ENCODE peak calls at places on chromosomes 13 and 19, in six cellular contexts. One of them, this sample, is unnamed.

GRCh38 chr19:47686679-47687450 is 26.4 kb upstream of the EHD2 start:
- DNase-seq in T-helper 1 cell: no peak
- DNase-seq in M059J: no peak
- DNase-seq in HCT116: no peak
- DNase-seq in kidney glomerular epithelial cell: no peak
- DNase-seq in cardiac fibroblast: no peak
- DNase-seq in this sample: no peak

GRCh38 chr13:73417012-73417615 is 358.3 kb downstream of the KLF5 start:
- DNase-seq in T-helper 1 cell: no peak
- DNase-seq in M059J: peak
- DNase-seq in HCT116: peak
- DNase-seq in kidney glomerular epithelial cell: peak
- DNase-seq in cardiac fibroblast: peak
- DNase-seq in this sample: no peak

GRCh38 chr19:621819-622218 is 11.5 kb downstream of the POLRMT start:
- DNase-seq in T-helper 1 cell: no peak
- DNase-seq in M059J: no peak
- DNase-seq in HCT116: no peak
- DNase-seq in kidney glomerular epithelial cell: no peak
- DNase-seq in cardiac fibroblast: no peak
- DNase-seq in this sample: no peak

GRCh38 chr13:106110241-106110855 is 425.1 kb downstream of the EFNB2 start:
- DNase-seq in T-helper 1 cell: no peak
- DNase-seq in M059J: peak
- DNase-seq in HCT116: no peak
- DNase-seq in kidney glomerular epithelial cell: no peak
- DNase-seq in cardiac fibroblast: no peak
- DNase-seq in this sample: no peak

GRCh38 chr19:10510301-10510802 is 6.9 kb downstream of the S1PR5 start:
- DNase-seq in T-helper 1 cell: peak
- DNase-seq in M059J: peak
- DNase-seq in HCT116: no peak
- DNase-seq in kidney glomerular epithelial cell: no peak
- DNase-seq in cardiac fibroblast: peak
- DNase-seq in this sample: peak

GRCh38 chr13:110575322-110576069 is 14.0 kb upstream of the RAB20 start:
- DNase-seq in T-helper 1 cell: no peak
- DNase-seq in M059J: peak
- DNase-seq in HCT116: no peak
- DNase-seq in kidney glomerular epithelial cell: no peak
- DNase-seq in cardiac fibroblast: peak
- DNase-seq in this sample: no peak

GRCh38 chr19:15508035-15508710 is at the start of gene CYP4F22:
- DNase-seq in T-helper 1 cell: no peak
- DNase-seq in M059J: no peak
- DNase-seq in HCT116: no peak
- DNase-seq in kidney glomerular epithelial cell: no peak
- DNase-seq in cardiac fibroblast: no peak
- DNase-seq in this sample: peak

GRCh38 chr13:59088716-59089115 is 1075.0 kb downstream of the DIAPH3 start:
- DNase-seq in T-helper 1 cell: no peak
- DNase-seq in M059J: peak
- DNase-seq in HCT116: no peak
- DNase-seq in kidney glomerular epithelial cell: peak
- DNase-seq in cardiac fibroblast: peak
- DNase-seq in this sample: no peak

GRCh38 chr19:18292810-18293641 is 11.6 kb upstream of the JUND start:
- DNase-seq in T-helper 1 cell: no peak
- DNase-seq in M059J: peak
- DNase-seq in HCT116: peak
- DNase-seq in kidney glomerular epithelial cell: no peak
- DNase-seq in cardiac fibroblast: peak
- DNase-seq in this sample: no peak

GRCh38 chr13:44487989-44488388 is 88.1 kb downstream of the TSC22D1 start:
- DNase-seq in T-helper 1 cell: no peak
- DNase-seq in M059J: no peak
- DNase-seq in HCT116: no peak
- DNase-seq in kidney glomerular epithelial cell: no peak
- DNase-seq in cardiac fibroblast: no peak
- DNase-seq in this sample: no peak

GRCh38 chr19:38737297-38737865 is 6.9 kb downstream of the CAPN12 start:
- DNase-seq in T-helper 1 cell: no peak
- DNase-seq in M059J: no peak
- DNase-seq in HCT116: no peak
- DNase-seq in kidney glomerular epithelial cell: no peak
- DNase-seq in cardiac fibroblast: no peak
- DNase-seq in this sample: no peak

GRCh38 chr19:5345895-5346386 is 5.3 kb upstream of the PTPRS start:
- DNase-seq in T-helper 1 cell: no peak
- DNase-seq in M059J: peak
- DNase-seq in HCT116: no peak
- DNase-seq in kidney glomerular epithelial cell: no peak
- DNase-seq in cardiac fibroblast: peak
- DNase-seq in this sample: no peak

GRCh38 chr19:12656899-12657571 is 9.5 kb downstream of the MAN2B1 start:
- DNase-seq in T-helper 1 cell: no peak
- DNase-seq in M059J: no peak
- DNase-seq in HCT116: no peak
- DNase-seq in kidney glomerular epithelial cell: no peak
- DNase-seq in cardiac fibroblast: no peak
- DNase-seq in this sample: no peak

GRCh38 chr13:93279982-93280381 is 53.4 kb downstream of the GPC6 start:
- DNase-seq in T-helper 1 cell: no peak
- DNase-seq in M059J: no peak
- DNase-seq in HCT116: no peak
- DNase-seq in kidney glomerular epithelial cell: no peak
- DNase-seq in cardiac fibroblast: no peak
- DNase-seq in this sample: no peak

GRCh38 chr19:8635422-8635821 is 5.0 kb downstream of the NFILZ start:
- DNase-seq in T-helper 1 cell: no peak
- DNase-seq in M059J: peak
- DNase-seq in HCT116: no peak
- DNase-seq in kidney glomerular epithelial cell: no peak
- DNase-seq in cardiac fibroblast: peak
- DNase-seq in this sample: no peak

GRCh38 chr13:24341439-24341838 is 32.1 kb downstream of the C1QTNF9 start:
- DNase-seq in T-helper 1 cell: no peak
- DNase-seq in M059J: peak
- DNase-seq in HCT116: peak
- DNase-seq in kidney glomerular epithelial cell: peak
- DNase-seq in cardiac fibroblast: peak
- DNase-seq in this sample: no peak

GRCh38 chr13:91922969-91923592 is 524.7 kb downstream of the GPC5 start:
- DNase-seq in T-helper 1 cell: no peak
- DNase-seq in M059J: no peak
- DNase-seq in HCT116: no peak
- DNase-seq in kidney glomerular epithelial cell: no peak
- DNase-seq in cardiac fibroblast: no peak
- DNase-seq in this sample: no peak

GRCh38 chr19:12626958-12627357 is 16.2 kb downstream of the ZNF791 start:
- DNase-seq in T-helper 1 cell: no peak
- DNase-seq in M059J: no peak
- DNase-seq in HCT116: no peak
- DNase-seq in kidney glomerular epithelial cell: no peak
- DNase-seq in cardiac fibroblast: no peak
- DNase-seq in this sample: no peak

GRCh38 chr13:85666356-85666755 is 132.9 kb downstream of the SLITRK6 start:
- DNase-seq in T-helper 1 cell: no peak
- DNase-seq in M059J: no peak
- DNase-seq in HCT116: no peak
- DNase-seq in kidney glomerular epithelial cell: no peak
- DNase-seq in cardiac fibroblast: no peak
- DNase-seq in this sample: no peak

GRCh38 chr13:113110048-113110851 is 4.7 kb downstream of the F7 start:
- DNase-seq in T-helper 1 cell: no peak
- DNase-seq in M059J: no peak
- DNase-seq in HCT116: no peak
- DNase-seq in kidney glomerular epithelial cell: no peak
- DNase-seq in cardiac fibroblast: peak
- DNase-seq in this sample: no peak

GRCh38 chr13:21216332-21216731 is 39.9 kb downstream of the MRPL57 start:
- DNase-seq in T-helper 1 cell: no peak
- DNase-seq in M059J: no peak
- DNase-seq in HCT116: no peak
- DNase-seq in kidney glomerular epithelial cell: no peak
- DNase-seq in cardiac fibroblast: no peak
- DNase-seq in this sample: no peak

GRCh38 chr19:16599655-16600346 is 27.6 kb upstream of the SLC35E1 start:
- DNase-seq in T-helper 1 cell: no peak
- DNase-seq in M059J: no peak
- DNase-seq in HCT116: no peak
- DNase-seq in kidney glomerular epithelial cell: no peak
- DNase-seq in cardiac fibroblast: no peak
- DNase-seq in this sample: no peak

GRCh38 chr13:29859971-29860370 is 9.6 kb upstream of the UBL3 start:
- DNase-seq in T-helper 1 cell: no peak
- DNase-seq in M059J: peak
- DNase-seq in HCT116: no peak
- DNase-seq in kidney glomerular epithelial cell: no peak
- DNase-seq in cardiac fibroblast: peak
- DNase-seq in this sample: no peak

GRCh38 chr13:37403776-37404497 is 194.6 kb downstream of the POSTN start:
- DNase-seq in T-helper 1 cell: no peak
- DNase-seq in M059J: peak
- DNase-seq in HCT116: no peak
- DNase-seq in kidney glomerular epithelial cell: no peak
- DNase-seq in cardiac fibroblast: peak
- DNase-seq in this sample: no peak

GRCh38 chr19:19956431-19957075 is 55.8 kb downstream of the ZNF93 start:
- DNase-seq in T-helper 1 cell: no peak
- DNase-seq in M059J: no peak
- DNase-seq in HCT116: no peak
- DNase-seq in kidney glomerular epithelial cell: no peak
- DNase-seq in cardiac fibroblast: no peak
- DNase-seq in this sample: no peak

GRCh38 chr13:109000207-109000606 is 370.8 kb downstream of the MYO16 start:
- DNase-seq in T-helper 1 cell: no peak
- DNase-seq in M059J: no peak
- DNase-seq in HCT116: no peak
- DNase-seq in kidney glomerular epithelial cell: no peak
- DNase-seq in cardiac fibroblast: no peak
- DNase-seq in this sample: no peak

GRCh38 chr13:45224181-45224580 is 23.3 kb upstream of the KCTD4 start:
- DNase-seq in T-helper 1 cell: no peak
- DNase-seq in M059J: peak
- DNase-seq in HCT116: no peak
- DNase-seq in kidney glomerular epithelial cell: no peak
- DNase-seq in cardiac fibroblast: no peak
- DNase-seq in this sample: no peak

GRCh38 chr13:30932481-30933333 is at the start of gene TEX26:
- DNase-seq in T-helper 1 cell: no peak
- DNase-seq in M059J: peak
- DNase-seq in HCT116: no peak
- DNase-seq in kidney glomerular epithelial cell: no peak
- DNase-seq in cardiac fibroblast: no peak
- DNase-seq in this sample: no peak

GRCh38 chr19:11196406-11197287 is 698 bp downstream of the KANK2 start:
- DNase-seq in T-helper 1 cell: no peak
- DNase-seq in M059J: peak
- DNase-seq in HCT116: no peak
- DNase-seq in kidney glomerular epithelial cell: no peak
- DNase-seq in cardiac fibroblast: peak
- DNase-seq in this sample: no peak

GRCh38 chr19:40584007-40584406 is 7.3 kb downstream of the SHKBP1 start:
- DNase-seq in T-helper 1 cell: no peak
- DNase-seq in M059J: no peak
- DNase-seq in HCT116: no peak
- DNase-seq in kidney glomerular epithelial cell: no peak
- DNase-seq in cardiac fibroblast: peak
- DNase-seq in this sample: no peak

GRCh38 chr19:41564515-41565383 is 11.2 kb upstream of the CEACAM21 start:
- DNase-seq in T-helper 1 cell: no peak
- DNase-seq in M059J: no peak
- DNase-seq in HCT116: no peak
- DNase-seq in kidney glomerular epithelial cell: no peak
- DNase-seq in cardiac fibroblast: peak
- DNase-seq in this sample: no peak

GRCh38 chr13:66087149-66087780 is 1142.9 kb downstream of the PCDH9 start:
- DNase-seq in T-helper 1 cell: no peak
- DNase-seq in M059J: no peak
- DNase-seq in HCT116: no peak
- DNase-seq in kidney glomerular epithelial cell: no peak
- DNase-seq in cardiac fibroblast: no peak
- DNase-seq in this sample: no peak

GRCh38 chr19:55283548-55284393 is at the start of gene BRSK1:
- DNase-seq in T-helper 1 cell: no peak
- DNase-seq in M059J: peak
- DNase-seq in HCT116: peak
- DNase-seq in kidney glomerular epithelial cell: peak
- DNase-seq in cardiac fibroblast: peak
- DNase-seq in this sample: peak

This sample was measured in CD8-positive, alpha-beta T cell.